ENCODE peak calls at places on chromosomes 13 and 19, in seven cellular contexts. C, K, R, V, O, G and S are unnamed samples.

GRCh38 chr19:16340092-16340491 is 15.5 kb downstream of the KLF2 start:
- DNase-seq in C (no peak), K (no peak), R (no peak), V (no peak), O (no peak), G (no peak), S (no peak)

GRCh38 chr13:84670245-84670644 is 788.0 kb upstream of the SLITRK1 start:
- DNase-seq in C (no peak), K (no peak), R (no peak), V (no peak), O (no peak), G (no peak), S (no peak)

GRCh38 chr13:26541678-26542553 is 15.6 kb upstream of the WASF3 start:
- DNase-seq in C (no peak), K (no peak), R (no peak), V (no peak), O (no peak), G (no peak), S (no peak)

GRCh38 chr19:35715981-35716734 is 1.6 kb upstream of the KMT2B start:
- DNase-seq in C (peak; percentile 90), K (no peak), R (peak; percentile 66), V (no peak), O (peak; percentile 91), G (peak; percentile 87), S (peak; percentile 81)

GRCh38 chr19:18424122-18424889 is 5.1 kb downstream of the SSBP4 start:
- DNase-seq in C (no peak), K (no peak), R (no peak), V (no peak), O (peak; percentile 61), G (no peak), S (no peak)

GRCh38 chr19:18220632-18221275 is 5.5 kb downstream of the PDE4C start:
- DNase-seq in C (no peak), K (no peak), R (no peak), V (no peak), O (peak; percentile 64), G (peak; percentile 98), S (no peak)

GRCh38 chr19:49689133-49690072 is at the start of gene ADM5:
- DNase-seq in C (no peak), K (no peak), R (peak; percentile 77), V (peak; percentile 70), O (peak; percentile 89), G (peak; percentile 87), S (peak; percentile 82)

GRCh38 chr13:46801831-46802230 is 4.9 kb upstream of the ESD start:
- DNase-seq in C (no peak), K (no peak), R (no peak), V (no peak), O (no peak), G (no peak), S (no peak)

GRCh38 chr19:29672933-29673336 is 7.7 kb downstream of the PLEKHF1 start:
- DNase-seq in C (no peak), K (no peak), R (peak; percentile 41), V (peak; percentile 63), O (no peak), G (no peak), S (no peak)

GRCh38 chr13:105031306-105031705 is 1504.2 kb downstream of the EFNB2 start:
- DNase-seq in C (no peak), K (no peak), R (no peak), V (no peak), O (no peak), G (no peak), S (no peak)

GRCh38 chr13:98890186-98890585 is 87.7 kb downstream of the DOCK9 start:
- DNase-seq in C (no peak), K (no peak), R (no peak), V (no peak), O (no peak), G (no peak), S (no peak)

GRCh38 chr13:59906413-59907027 is 257.2 kb downstream of the DIAPH3 start:
- DNase-seq in C (no peak), K (no peak), R (no peak), V (no peak), O (no peak), G (no peak), S (peak; percentile 27)

GRCh38 chr13:94033830-94034642 is 445.4 kb downstream of the DCT start:
- DNase-seq in C (no peak), K (no peak), R (no peak), V (no peak), O (no peak), G (no peak), S (no peak)

GRCh38 chr19:35165200-35166058 is 10.9 kb downstream of the FXYD5 start:
- DNase-seq in C (no peak), K (no peak), R (no peak), V (no peak), O (no peak), G (no peak), S (no peak)

GRCh38 chr19:43532571-43532961 is 422 bp upstream of the ZNF575 start:
- DNase-seq in C (peak; percentile 79), K (no peak), R (peak; percentile 73), V (peak; percentile 82), O (peak; percentile 35), G (no peak), S (peak; percentile 59)

GRCh38 chr19:44712864-44713515 is 14.0 kb downstream of the CEACAM16 start:
- DNase-seq in C (no peak), K (no peak), R (no peak), V (no peak), O (no peak), G (no peak), S (no peak)

GRCh38 chr13:110116072-110116487 is 190.9 kb downstream of the COL4A1 start:
- DNase-seq in C (peak; percentile 52), K (no peak), R (peak; percentile 75), V (peak; percentile 63), O (peak; percentile 90), G (peak; percentile 93), S (peak; percentile 65)

GRCh38 chr19:42290523-42291436 is 11.2 kb upstream of the PRR19 start:
- DNase-seq in C (peak; percentile 95), K (no peak), R (no peak), V (no peak), O (peak; percentile 83), G (peak; percentile 62), S (peak; percentile 88)

GRCh38 chr19:38596057-38596981 is 21.4 kb downstream of the MAP4K1 start:
- DNase-seq in C (peak; percentile 90), K (no peak), R (peak; percentile 72), V (peak; percentile 52), O (peak; percentile 87), G (peak; percentile 100), S (peak; percentile 88)

GRCh38 chr19:4647676-4648644 is 8.6 kb downstream of the TNFAIP8L1 start:
- DNase-seq in C (no peak), K (no peak), R (no peak), V (no peak), O (no peak), G (peak; percentile 69), S (no peak)

GRCh38 chr13:40344270-40345148 is 321.9 kb downstream of the FOXO1 start:
- DNase-seq in C (no peak), K (no peak), R (no peak), V (peak; percentile 38), O (no peak), G (peak; percentile 13), S (no peak)

GRCh38 chr19:51743405-51743804 is 8.3 kb downstream of the FPR1 start:
- DNase-seq in C (no peak), K (no peak), R (no peak), V (no peak), O (no peak), G (no peak), S (no peak)

GRCh38 chr13:72781461-72782439 is at the start of the genes DIS3 and PIBF1:
- DNase-seq in C (peak; percentile 86), K (peak; percentile 99), R (peak; percentile 96), V (peak; percentile 98), O (peak; percentile 94), G (peak; percentile 92), S (peak; percentile 93)

GRCh38 chr13:51843529-51843928 is 1.4 kb downstream of the TMEM272 start:
- DNase-seq in C (no peak), K (no peak), R (no peak), V (no peak), O (no peak), G (no peak), S (no peak)

GRCh38 chr19:49014870-49015255 is 2.0 kb downstream of the LHB start:
- DNase-seq in C (no peak), K (no peak), R (no peak), V (no peak), O (peak; percentile 63), G (no peak), S (no peak)

GRCh38 chr13:24075137-24075975 is 85.2 kb upstream of the SPATA13 start:
- DNase-seq in C (no peak), K (no peak), R (no peak), V (no peak), O (no peak), G (no peak), S (no peak)

GRCh38 chr13:81395368-81395767 is 1054.4 kb upstream of the SPRY2 start:
- DNase-seq in C (no peak), K (no peak), R (no peak), V (peak; percentile 66), O (no peak), G (no peak), S (peak; percentile 67)

GRCh38 chr13:81393110-81393509 is 1052.2 kb upstream of the SPRY2 start:
- DNase-seq in C (no peak), K (no peak), R (no peak), V (no peak), O (no peak), G (no peak), S (no peak)

GRCh38 chr13:81394605-81395004 is 1053.7 kb upstream of the SPRY2 start:
- DNase-seq in C (no peak), K (no peak), R (no peak), V (no peak), O (no peak), G (no peak), S (no peak)

GRCh38 chr13:81393686-81394085 is 1052.8 kb upstream of the SPRY2 start:
- DNase-seq in C (no peak), K (no peak), R (no peak), V (no peak), O (no peak), G (no peak), S (no peak)

GRCh38 chr13:81396172-81396571 is 1055.2 kb upstream of the SPRY2 start:
- DNase-seq in C (no peak), K (no peak), R (no peak), V (no peak), O (no peak), G (no peak), S (no peak)
- TF ChIP-seq EP300 in C (no peak), K (no peak), R (no peak), V (no peak), O (no peak), G (no peak), S (no peak)

GRCh38 chr19:1449467-1450442 is at the start of gene APC2:
- DNase-seq in C (peak; percentile 54), K (no peak), R (no peak), V (no peak), O (peak; percentile 84), G (peak; percentile 93), S (peak; percentile 97)
- TF ChIP-seq EP300 in C (no peak), K (no peak), R (no peak), V (no peak), O (no peak), G (no peak), S (peak; percentile 48)

GRCh38 chr13:79480954-79481684 is at the start of gene NDFIP2:
- DNase-seq in C (peak; percentile 32), K (no peak), R (peak; percentile 89), V (peak; percentile 92), O (peak; percentile 97), G (peak; percentile 88), S (peak; percentile 87)
- TF ChIP-seq EP300 in C (no peak), K (no peak), R (no peak), V (no peak), O (no peak), G (no peak), S (no peak)

GRCh38 chr13:48037346-48038173 is at the start of gene NUDT15:
- DNase-seq in C (peak; percentile 88), K (peak; percentile 98), R (peak; percentile 93), V (peak; percentile 95), O (peak; percentile 97), G (peak; percentile 96), S (peak; percentile 93)
- TF ChIP-seq EP300 in C (no peak), K (peak; percentile 89), R (peak; percentile 57), V (peak; percentile 64), O (no peak), G (peak; percentile 23), S (peak; percentile 14)